ENCODE peak calls at places on chromosomes 5 and 9, in four cellular contexts. U, Q, O and L are unnamed samples.

GRCh38 chr9:106420511-106420944 is 442.4 kb upstream of the ZNF462 start:
- DNase-seq in U (no peak), Q (no peak), O (no peak), L (no peak)

GRCh38 chr9:120447959-120448500 is 131.9 kb downstream of the CDK5RAP2 start:
- DNase-seq in U (no peak), Q (no peak), O (no peak), L (peak)

GRCh38 chr9:16013826-16014225 is 461.0 kb downstream of the CCDC171 start:
- DNase-seq in U (no peak), Q (no peak), O (no peak), L (no peak)

GRCh38 chr5:140362875-140363630 is 3.1 kb downstream of the SLC4A9 start:
- DNase-seq in U (peak), Q (peak), O (no peak), L (peak)

GRCh38 chr9:90927496-90927895 is 125.9 kb downstream of the SYK start:
- DNase-seq in U (no peak), Q (no peak), O (no peak), L (no peak)

GRCh38 chr5:41827792-41828191 is 42.4 kb downstream of the OXCT1 start:
- DNase-seq in U (no peak), Q (no peak), O (no peak), L (no peak)

GRCh38 chr9:106934424-106934823 is 71.5 kb downstream of the ZNF462 start:
- DNase-seq in U (no peak), Q (no peak), O (no peak), L (no peak)

GRCh38 chr5:3155029-3155428 is 403.6 kb upstream of the IRX2 start:
- DNase-seq in U (no peak), Q (no peak), O (no peak), L (peak)

GRCh38 chr9:37149646-37150308 is 29.4 kb downstream of the ZCCHC7 start:
- DNase-seq in U (no peak), Q (no peak), O (no peak), L (peak)

GRCh38 chr5:68187268-68188055 is 28.1 kb upstream of the PIK3R1 start:
- DNase-seq in U (peak), Q (peak), O (peak), L (peak)

GRCh38 chr5:6765612-6766525 is 52.6 kb downstream of the TENT4A start:
- DNase-seq in U (peak), Q (peak), O (peak), L (peak)

GRCh38 chr9:98811051-98811650 is 3.7 kb downstream of the GALNT12 start:
- DNase-seq in U (peak), Q (no peak), O (no peak), L (no peak)

GRCh38 chr9:121892706-121893105 is 200.4 kb downstream of the TTLL11 start:
- DNase-seq in U (peak), Q (no peak), O (no peak), L (no peak)

GRCh38 chr5:164054461-164054860 is 549.0 kb downstream of the MAT2B start:
- DNase-seq in U (peak), Q (no peak), O (no peak), L (no peak)

GRCh38 chr5:42843675-42844292 is 32.1 kb upstream of the SELENOP start:
- DNase-seq in U (no peak), Q (no peak), O (no peak), L (no peak)

GRCh38 chr5:19709403-19709802 is 278.6 kb downstream of the CDH18 start:
- DNase-seq in U (no peak), Q (no peak), O (no peak), L (no peak)

GRCh38 chr5:72144762-72145161 is 37.5 kb downstream of the MAP1B start:
- DNase-seq in U (no peak), Q (no peak), O (no peak), L (no peak)

GRCh38 chr9:25677301-25678146 is 720 bp downstream of the TUSC1 start:
- DNase-seq in U (peak), Q (peak), O (no peak), L (peak)

GRCh38 chr5:74408150-74409043 is 232.1 kb downstream of the ENC1 start:
- DNase-seq in U (no peak), Q (no peak), O (no peak), L (no peak)

GRCh38 chr5:57887851-57888621 is 405.4 kb upstream of the ACTBL2 start:
- DNase-seq in U (peak), Q (peak), O (no peak), L (peak)

GRCh38 chr9:127722055-127722454 is 6.2 kb downstream of the TTC16 start:
- DNase-seq in U (no peak), Q (no peak), O (no peak), L (no peak)

GRCh38 chr5:76162335-76162734 is 79.2 kb downstream of the SV2C start:
- DNase-seq in U (no peak), Q (no peak), O (no peak), L (no peak)

GRCh38 chr5:144812770-144813169 is 642.1 kb downstream of the KCTD16 start:
- DNase-seq in U (peak), Q (no peak), O (no peak), L (no peak)

GRCh38 chr5:73183000-73183399 is 10.0 kb downstream of the TMEM174 start:
- DNase-seq in U (no peak), Q (no peak), O (no peak), L (no peak)

GRCh38 chr9:3692606-3693005 is 166.8 kb upstream of the RFX3 start:
- DNase-seq in U (no peak), Q (no peak), O (no peak), L (peak)

GRCh38 chr9:115837618-115838017 is 316.0 kb upstream of the PAPPA start:
- DNase-seq in U (no peak), Q (no peak), O (no peak), L (no peak)

GRCh38 chr9:104993291-104993963 is 65.5 kb upstream of the ABCA1 start:
- DNase-seq in U (peak), Q (peak), O (peak), L (peak)

GRCh38 chr5:78699565-78700143 is 51.1 kb upstream of the LHFPL2 start:
- DNase-seq in U (peak), Q (no peak), O (no peak), L (peak)

GRCh38 chr5:140628711-140629110 is 4.3 kb downstream of the CD14 start:
- DNase-seq in U (no peak), Q (no peak), O (no peak), L (no peak)

GRCh38 chr5:7157083-7157482 is 238.9 kb upstream of the ADCY2 start:
- DNase-seq in U (no peak), Q (no peak), O (no peak), L (no peak)

GRCh38 chr9:79984429-79985067 is 412.8 kb downstream of the TLE4 start:
- DNase-seq in U (no peak), Q (no peak), O (no peak), L (no peak)

GRCh38 chr5:134649163-134649916 is 755 bp downstream of the SEC24A start:
- DNase-seq in U (peak), Q (no peak), O (no peak), L (peak)

GRCh38 chr5:96336351-96336985 is 96.6 kb downstream of the PCSK1 start:
- DNase-seq in U (peak), Q (peak), O (peak), L (peak)

GRCh38 chr5:119400248-119400647 is 44.4 kb downstream of the TNFAIP8 start:
- DNase-seq in U (peak), Q (no peak), O (no peak), L (no peak)

GRCh38 chr9:5002811-5003210 is 17.7 kb downstream of the JAK2 start:
- DNase-seq in U (peak), Q (no peak), O (no peak), L (no peak)

GRCh38 chr5:103035701-103036100 is 84.2 kb downstream of the GIN1 start:
- DNase-seq in U (no peak), Q (no peak), O (no peak), L (no peak)

GRCh38 chr5:55306641-55307382 is 682 bp downstream of the DHX29 start:
- DNase-seq in U (no peak), Q (no peak), O (no peak), L (no peak)

GRCh38 chr9:117325110-117325788 is 89.6 kb downstream of the ASTN2 start:
- DNase-seq in U (no peak), Q (no peak), O (no peak), L (peak)

GRCh38 chr5:90301248-90301647 is 108.3 kb downstream of the CETN3 start:
- DNase-seq in U (no peak), Q (no peak), O (no peak), L (no peak)

GRCh38 chr5:90308787-90309585 is 100.6 kb downstream of the CETN3 start:
- DNase-seq in U (no peak), Q (no peak), O (no peak), L (no peak)

GRCh38 chr5:90307386-90308181 is 102.0 kb downstream of the CETN3 start:
- DNase-seq in U (no peak), Q (no peak), O (no peak), L (no peak)

GRCh38 chr5:90305022-90305720 is 104.4 kb downstream of the CETN3 start:
- DNase-seq in U (no peak), Q (no peak), O (no peak), L (no peak)

DNA sequence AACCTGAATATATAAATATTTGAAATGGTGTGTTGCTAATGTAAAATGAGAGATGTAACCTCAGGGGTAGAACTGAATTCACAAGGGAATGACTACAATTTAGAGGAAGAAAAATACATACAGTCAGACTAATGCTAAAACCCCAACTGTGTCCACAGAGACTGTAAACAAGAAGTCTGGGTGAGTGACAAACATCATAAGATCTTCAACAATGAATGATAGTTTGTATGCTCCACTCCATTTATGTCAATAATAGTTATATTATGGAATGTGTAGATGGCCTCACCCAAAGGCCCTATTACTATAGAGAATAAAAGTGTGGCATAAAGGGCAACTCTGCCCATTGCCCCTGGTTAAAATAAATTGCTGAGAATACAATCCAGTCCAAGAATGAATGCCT is 102.9 kb downstream of the CETN3 start:
- DNase-seq in U (no peak), Q (no peak), O (no peak), L (no peak)
- H4K5ac ChIP-seq in U (no peak), Q (no peak), O (no peak), L (no peak)

GRCh38 chr9:129493002-129493713 is 127.7 kb downstream of the C9orf50 start:
- DNase-seq in U (no peak), Q (no peak), O (no peak), L (no peak)
- H2AK5ac ChIP-seq in U (peak), Q (no peak), O (peak), L (no peak)

GRCh38 chr5:1400211-1400855 is 44.9 kb downstream of the SLC6A3 start:
- DNase-seq in U (no peak), Q (no peak), O (no peak), L (no peak)

GRCh38 chr5:1402611-1403255 is 42.5 kb downstream of the SLC6A3 start:
- DNase-seq in U (no peak), Q (no peak), O (no peak), L (no peak)

GRCh38 chr5:1401681-1402096 is 43.6 kb downstream of the SLC6A3 start:
- DNase-seq in U (no peak), Q (no peak), O (no peak), L (no peak)

GRCh38 chr5:1400936-1401335 is 44.3 kb downstream of the SLC6A3 start:
- DNase-seq in U (no peak), Q (no peak), O (no peak), L (no peak)

GRCh38 chr5:1399737-1400136 is 45.5 kb downstream of the SLC6A3 start:
- DNase-seq in U (no peak), Q (no peak), O (no peak), L (peak)
- H3K9ac ChIP-seq in U (no peak), Q (no peak), O (no peak), L (no peak)

GRCh38 chr5:16879650-16880049 is 56.4 kb downstream of the MYO10 start:
- DNase-seq in U (no peak), Q (no peak), O (no peak), L (no peak)

GRCh38 chr5:16879191-16879590 is 56.9 kb downstream of the MYO10 start:
- DNase-seq in U (no peak), Q (no peak), O (no peak), L (no peak)

GRCh38 chr5:16880547-16880946 is 55.5 kb downstream of the MYO10 start:
- DNase-seq in U (no peak), Q (no peak), O (no peak), L (peak)

GRCh38 chr5:16883801-16884200 is 52.3 kb downstream of the MYO10 start:
- DNase-seq in U (no peak), Q (no peak), O (no peak), L (no peak)

GRCh38 chr5:16881253-16881652 is 54.8 kb downstream of the MYO10 start:
- DNase-seq in U (no peak), Q (no peak), O (no peak), L (no peak)
- H4K5ac ChIP-seq in U (no peak), Q (no peak), O (no peak), L (no peak)

GRCh38 chr5:168347368-168347767 is 55.9 kb downstream of the WWC1 start:
- DNase-seq in U (no peak), Q (no peak), O (no peak), L (no peak)
- H2AK5ac ChIP-seq in U (no peak), Q (no peak), O (peak), L (no peak)